ENCODE peak calls at places on chromosomes 4 and X, in six cellular contexts. K is AG09309; I is A549; O is substantia nigra; J is mucosa of gallbladder; F is effector memory CD8-positive, alpha-beta T cell. N is an unnamed sample.

GRCh38 chr4:113278324-113278934 is 229.0 kb downstream of the ANK2 start:
- DNase-seq in K (no peak), I (peak), O (peak), J (peak), F (peak), N (peak)

GRCh38 chr4:3250438-3250955 is 1.5 kb downstream of the MSANTD1 start:
- DNase-seq in K (no peak), I (no peak), O (no peak), J (no peak), F (no peak), N (no peak)

GRCh38 chrX:121028419-121028818 is 19.0 kb upstream of the GLUD2 start:
- DNase-seq in K (no peak), I (no peak), O (no peak), J (no peak), F (no peak), N (no peak)

GRCh38 chrX:112614640-112615039 is 65.1 kb downstream of the LHFPL1 start:
- DNase-seq in K (no peak), I (no peak), O (no peak), J (no peak), F (no peak), N (no peak)

GRCh38 chr4:156779046-156779445 is 192.6 kb downstream of the PDGFC start:
- DNase-seq in K (no peak), I (no peak), O (no peak), J (no peak), F (no peak), N (no peak)

GRCh38 chr4:8865681-8866310 is 5.8 kb downstream of the HMX1 start:
- DNase-seq in K (no peak), I (no peak), O (no peak), J (no peak), F (no peak), N (no peak)

GRCh38 chrX:47158131-47158530 is 13.1 kb downstream of the RBM10 start:
- DNase-seq in K (no peak), I (no peak), O (no peak), J (no peak), F (no peak), N (no peak)

GRCh38 chrX:1249101-1249887 is 19.3 kb upstream of the CSF2RA start:
- DNase-seq in K (no peak), I (no peak), O (no peak), J (peak), F (no peak), N (no peak)

GRCh38 chr4:144699565-144699964 is 53.6 kb downstream of the HHIP start:
- DNase-seq in K (no peak), I (no peak), O (no peak), J (no peak), F (no peak), N (no peak)

GRCh38 chr4:12689457-12689856 is 794.7 kb downstream of the RAB28 start:
- DNase-seq in K (no peak), I (no peak), O (no peak), J (no peak), F (no peak), N (no peak)

GRCh38 chr4:165537028-165537648 is 158.3 kb downstream of the CPE start:
- DNase-seq in K (peak), I (peak), O (no peak), J (no peak), F (no peak), N (no peak)

GRCh38 chrX:134572816-134573682 is 85.2 kb downstream of the PLAC1 start:
- DNase-seq in K (no peak), I (peak), O (no peak), J (no peak), F (no peak), N (no peak)

GRCh38 chr4:76716020-76716419 is 181.9 kb downstream of the SOWAHB start:
- DNase-seq in K (no peak), I (no peak), O (no peak), J (peak), F (no peak), N (no peak)

GRCh38 chr4:7985891-7986441 is 46.3 kb upstream of the AFAP1 start:
- DNase-seq in K (no peak), I (no peak), O (no peak), J (no peak), F (no peak), N (no peak)

GRCh38 chr4:188408244-188409067 is 269.2 kb downstream of the TRIML1 start:
- DNase-seq in K (peak), I (no peak), O (no peak), J (no peak), F (no peak), N (no peak)

GRCh38 chr4:13617801-13618200 is 9.7 kb downstream of the BOD1L1 start:
- DNase-seq in K (no peak), I (no peak), O (no peak), J (no peak), F (no peak), N (no peak)

GRCh38 chrX:81662381-81662780 is 460.5 kb downstream of the SH3BGRL start:
- DNase-seq in K (no peak), I (no peak), O (no peak), J (no peak), F (no peak), N (no peak)

GRCh38 chr4:8540072-8540471 is 40.1 kb upstream of the GPR78 start:
- DNase-seq in K (no peak), I (no peak), O (no peak), J (no peak), F (no peak), N (no peak)